ENCODE peak calls at places on chromosomes 16 and 17, in seven cellular contexts. J is cardiac fibroblast; H is stimulated activated CD4-positive, alpha-beta T cell treated with anti-CD3 and anti-CD28 coated beads, Interleukin-15, amount 100 ng/mL, for 1 hour; L is activated CD8-positive, alpha-beta T cell treated with anti-CD3 and anti-CD28 coated beads, Interleukin-2, amount 10 ng/mL, durations not matched to agents 7 days and 5 days; G is NCI-H2029; F is NCI-H1417; O is natural killer cell treated with Interleukin-12 subunit alpha and Interleukin-12 subunit beta and Interleukin-15 and Interleukin-18, amount 100 ng/mL, for 72 hours. C is an unnamed sample.

GRCh38 chr16:53629607-53630312 is 73.9 kb downstream of the RPGRIP1L start:
- DNase-seq in J (no peak), H (no peak), L (no peak), G (no peak), F (no peak), O (no peak), C (no peak)

GRCh38 chr17:42421479-42422332 is 1.4 kb downstream of the CAVIN1 start:
- DNase-seq in J (peak), H (no peak), L (no peak), G (no peak), F (no peak), O (no peak), C (no peak)

GRCh38 chr16:3589991-3590701 is 12.9 kb upstream of the NLRC3 start:
- DNase-seq in J (no peak), H (no peak), L (no peak), G (no peak), F (no peak), O (no peak), C (no peak)

GRCh38 chr17:63568563-63568962 is 18.3 kb downstream of the DCAF7 start:
- DNase-seq in J (no peak), H (no peak), L (no peak), G (no peak), F (no peak), O (no peak), C (no peak)

GRCh38 chr16:86308514-86308913 is 201.8 kb upstream of the FOXF1 start:
- DNase-seq in J (no peak), H (no peak), L (no peak), G (no peak), F (no peak), O (no peak), C (no peak)

GRCh38 chr17:82234211-82235055 is 5.6 kb downstream of the SLC16A3 start:
- DNase-seq in J (peak), H (no peak), L (no peak), G (no peak), F (peak), O (no peak), C (no peak)

GRCh38 chr16:640614-641013 is 1.0 kb upstream of the MCRIP2 start:
- DNase-seq in J (no peak), H (no peak), L (no peak), G (no peak), F (no peak), O (no peak), C (no peak)

GRCh38 chr17:301681-302299 is 50.8 kb downstream of the RPH3AL start:
- DNase-seq in J (peak), H (no peak), L (no peak), G (no peak), F (no peak), O (peak), C (no peak)

GRCh38 chr17:73430165-73430680 is 118.4 kb upstream of the CDC42EP4 start:
- DNase-seq in J (no peak), H (no peak), L (no peak), G (peak), F (peak), O (no peak), C (no peak)

GRCh38 chr16:12330977-12331376 is 354.4 kb downstream of the SNX29 start:
- DNase-seq in J (no peak), H (no peak), L (no peak), G (no peak), F (no peak), O (no peak), C (no peak)

GRCh38 chr17:17406225-17406624 is 70.6 kb upstream of the MED9 start:
- DNase-seq in J (no peak), H (no peak), L (no peak), G (no peak), F (no peak), O (no peak), C (no peak)

GRCh38 chr16:23557779-23558330 is 328 bp downstream of the UBFD1 start:
- DNase-seq in J (peak), H (no peak), L (peak), G (peak), F (no peak), O (no peak), C (no peak)

GRCh38 chr17:55238931-55239297 is 25.8 kb upstream of the HLF start:
- DNase-seq in J (no peak), H (no peak), L (no peak), G (no peak), F (peak), O (no peak), C (no peak)

GRCh38 chr16:12057276-12057675 is 80.7 kb downstream of the SNX29 start:
- DNase-seq in J (peak), H (no peak), L (no peak), G (no peak), F (no peak), O (no peak), C (no peak)

GRCh38 chr17:71327376-71328059 is 793.3 kb upstream of the SOX9 start:
- DNase-seq in J (peak), H (no peak), L (no peak), G (no peak), F (no peak), O (no peak), C (no peak)

GRCh38 chr17:39634384-39634871 is 2.5 kb upstream of the STARD3 start:
- DNase-seq in J (peak), H (no peak), L (peak), G (peak), F (peak), O (no peak), C (no peak)

GRCh38 chr17:31068291-31068690 is 26.5 kb upstream of the NF1 start:
- DNase-seq in J (peak), H (no peak), L (peak), G (no peak), F (peak), O (no peak), C (no peak)

GRCh38 chr17:47230864-47231263 is 21.7 kb downstream of the MYL4 start:
- DNase-seq in J (no peak), H (no peak), L (no peak), G (no peak), F (no peak), O (no peak), C (no peak)

GRCh38 chr16:69565611-69566436 is at the start of gene NFAT5:
- DNase-seq in J (peak), H (peak), L (peak), G (peak), F (peak), O (peak), C (peak)

GRCh38 chr16:57893559-57894389 is 77.2 kb downstream of the CNGB1 start:
- DNase-seq in J (peak), H (no peak), L (no peak), G (no peak), F (no peak), O (no peak), C (no peak)

GRCh38 chr17:57293077-57293476 is 36.8 kb downstream of the MSI2 start:
- DNase-seq in J (no peak), H (no peak), L (no peak), G (no peak), F (no peak), O (no peak), C (no peak)

GRCh38 chr17:73232587-73233373 is 28.9 kb downstream of the CPSF4L start:
- DNase-seq in J (peak), H (no peak), L (peak), G (peak), F (peak), O (no peak), C (no peak)

GRCh38 chr16:56606071-56606687 is 2.2 kb upstream of the MT2A start:
- DNase-seq in J (peak), H (no peak), L (no peak), G (peak), F (no peak), O (peak), C (no peak)

GRCh38 chr16:72637306-72637705 is 410.6 kb downstream of the ZFHX3 start:
- DNase-seq in J (peak), H (no peak), L (no peak), G (no peak), F (no peak), O (no peak), C (no peak)

GRCh38 chr17:73612074-73612473 is 32.2 kb downstream of the SDK2 start:
- DNase-seq in J (no peak), H (no peak), L (no peak), G (no peak), F (peak), O (no peak), C (no peak)

GRCh38 chr16:6976716-6977115 is 355.9 kb upstream of the RBFOX1 start:
- DNase-seq in J (no peak), H (no peak), L (no peak), G (no peak), F (no peak), O (no peak), C (no peak)

GRCh38 chr16:17563340-17563739 is 92.6 kb upstream of the XYLT1 start:
- DNase-seq in J (no peak), H (no peak), L (no peak), G (no peak), F (peak), O (no peak), C (no peak)

GRCh38 chr17:27466376-27466747 is 10.1 kb downstream of the KSR1 start:
- DNase-seq in J (no peak), H (no peak), L (peak), G (no peak), F (no peak), O (no peak), C (no peak)

GRCh38 chr17:38885728-38886642 is 16.1 kb downstream of the LASP1 start:
- DNase-seq in J (peak), H (no peak), L (no peak), G (no peak), F (peak), O (no peak), C (no peak)